ENCODE peak calls at places on chromosome 21, in eight cellular contexts. A is CD4-positive, CD25-positive, alpha-beta regulatory T cell; W is NT2/D1; F is SJCRH30; Z is uterus; S is left ventricle myocardium inferior; G is MM.1S; D is breast epithelium. M is an unnamed sample. For H3K4me1, the result is how much of the 10 kb centered on the place peaks cover.

GRCh38 chr21:34061983-34062382 is 11.4 kb upstream of the MRPS6 start:
- DNase-seq in A (peak), W (no peak), F (no peak), Z (no peak), S (no peak), G (no peak), D (no peak), M (no peak)

GRCh38 chr21:44962481-44962966 is 22.7 kb downstream of the SLX9 start:
- DNase-seq in A (no peak), W (no peak), F (no peak), Z (peak), S (no peak), G (no peak), D (no peak), M (peak)

GRCh38 chr21:27196651-27197050 is 229.8 kb upstream of the ADAMTS5 start:
- DNase-seq in A (no peak), W (no peak), F (no peak), Z (no peak), S (no peak), G (no peak), D (no peak), M (no peak)

GRCh38 chr21:42366292-42367010 is at the start of gene TFF1:
- DNase-seq in A (no peak), W (no peak), F (no peak), Z (no peak), S (no peak), G (no peak), D (no peak), M (no peak)

GRCh38 chr21:32624726-32625125 is 12.5 kb upstream of the CFAP298 start:
- DNase-seq in A (peak), W (no peak), F (peak), Z (no peak), S (no peak), G (peak), D (no peak), M (no peak)

GRCh38 chr21:43768868-43769167 is 7.3 kb downstream of the CSTB start:
- DNase-seq in A (no peak), W (no peak), F (no peak), Z (no peak), S (no peak), G (no peak), D (no peak), M (no peak)

GRCh38 chr21:32378956-32379355 is 13.9 kb downstream of the URB1 start:
- DNase-seq in A (no peak), W (no peak), F (peak), Z (peak), S (peak), G (no peak), D (no peak), M (peak)

GRCh38 chr21:45228171-45228641 is 59.5 kb downstream of the POFUT2 start:
- DNase-seq in A (peak), W (peak), F (peak), Z (peak), S (no peak), G (no peak), D (no peak), M (no peak)

GRCh38 chr21:26842300-26842699 is 2.9 kb downstream of the ADAMTS1 start:
- DNase-seq in A (no peak), W (no peak), F (peak), Z (no peak), S (no peak), G (no peak), D (no peak), M (no peak)

GRCh38 chr21:46594276-46594675 is 10.6 kb downstream of the S100B start:
- DNase-seq in A (no peak), W (no peak), F (no peak), Z (no peak), S (no peak), G (no peak), D (no peak), M (no peak)

GRCh38 chr21:23936224-23936623 is 1671.1 kb downstream of the MRPL39 start:
- DNase-seq in A (peak), W (peak), F (peak), Z (no peak), S (no peak), G (peak), D (no peak), M (no peak)

GRCh38 chr21:31862078-31862477 is 10.7 kb upstream of the HUNK start:
- DNase-seq in A (no peak), W (no peak), F (no peak), Z (no peak), S (no peak), G (no peak), D (no peak), M (no peak)

GRCh38 chr21:37128069-37128468 is 55.0 kb downstream of the TTC3 start:
- DNase-seq in A (no peak), W (no peak), F (no peak), Z (no peak), S (no peak), G (no peak), D (no peak), M (no peak)

GRCh38 chr21:32173106-32173755 is 105.6 kb downstream of the MIS18A start:
- DNase-seq in A (no peak), W (no peak), F (no peak), Z (no peak), S (no peak), G (no peak), D (no peak), M (no peak)

GRCh38 chr21:43935711-43936110 is 70.7 kb downstream of the AGPAT3 start:
- DNase-seq in A (no peak), W (no peak), F (no peak), Z (no peak), S (no peak), G (no peak), D (no peak), M (peak)

GRCh38 chr21:26801524-26801923 is 43.7 kb downstream of the ADAMTS1 start:
- DNase-seq in A (no peak), W (no peak), F (no peak), Z (peak), S (no peak), G (no peak), D (no peak), M (no peak)

GRCh38 chr21:33968082-33968997 is 52.7 kb upstream of the ATP5PO start:
- DNase-seq in A (peak), W (no peak), F (peak), Z (no peak), S (no peak), G (no peak), D (no peak), M (no peak)

GRCh38 chr21:37383066-37383465 is 16.5 kb downstream of the DYRK1A start:
- DNase-seq in A (no peak), W (no peak), F (no peak), Z (no peak), S (no peak), G (no peak), D (no peak), M (no peak)

GRCh38 chr21:43193651-43194302 is 25.0 kb downstream of the CRYAA start:
- DNase-seq in A (no peak), W (no peak), F (peak), Z (no peak), S (peak), G (no peak), D (peak), M (peak)

DNA sequence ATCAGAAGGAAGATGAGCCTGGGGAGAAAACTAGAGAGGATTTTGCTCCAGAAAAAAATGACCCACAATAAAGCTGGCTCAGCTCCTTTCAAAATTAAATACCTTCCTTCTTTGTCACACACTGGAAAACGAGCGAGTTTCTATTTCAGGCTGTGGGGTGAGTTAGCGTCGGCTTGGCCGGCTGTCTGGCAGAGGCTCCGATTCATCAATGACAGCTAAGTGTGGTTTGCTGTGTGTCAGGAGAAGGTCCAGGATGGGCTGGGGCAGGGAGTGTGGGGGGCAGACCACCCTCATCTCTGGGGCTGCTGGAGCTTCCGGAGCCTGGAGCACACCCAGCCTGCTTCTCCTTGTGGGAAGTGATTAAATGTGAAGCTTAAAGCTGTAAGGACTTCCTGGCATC is 120.2 kb downstream of the ETS2 start:
- DNase-seq in A (no peak), W (no peak), F (peak), Z (peak), S (peak), G (no peak), D (no peak), M (peak)
- H3K4me3 ChIP-seq in A (no peak), W (no peak), F (no peak), Z (no peak), S (peak), G (no peak), D (peak), M (peak)

GRCh38 chr21:40706806-40707205 is 140.2 kb downstream of the DSCAM start:
- DNase-seq in A (no peak), W (no peak), F (no peak), Z (no peak), S (no peak), G (no peak), D (no peak), M (no peak)

GRCh38 chr21:40704141-40704540 is 142.8 kb downstream of the DSCAM start:
- DNase-seq in A (no peak), W (no peak), F (no peak), Z (no peak), S (no peak), G (no peak), D (no peak), M (no peak)

GRCh38 chr21:40707271-40707670 is 139.7 kb downstream of the DSCAM start:
- DNase-seq in A (no peak), W (no peak), F (no peak), Z (no peak), S (no peak), G (no peak), D (no peak), M (no peak)

GRCh38 chr21:40706161-40706560 is 140.8 kb downstream of the DSCAM start:
- DNase-seq in A (no peak), W (no peak), F (no peak), Z (no peak), S (no peak), G (no peak), D (no peak), M (no peak)
- H3K4me1 ChIP-seq in A (under half), W (under half), F (under half), Z (under half), S (under half), G (under half), D (under half), M (under half)

GRCh38 chr21:28745131-28746055 is 247.3 kb downstream of the LTN1 start:
- DNase-seq in A (peak), W (peak), F (peak), Z (peak), S (peak), G (peak), D (peak), M (peak)
- H3K4me3 ChIP-seq in A (peak), W (no peak), F (peak), Z (peak), S (peak), G (peak), D (peak), M (peak)

DNA sequence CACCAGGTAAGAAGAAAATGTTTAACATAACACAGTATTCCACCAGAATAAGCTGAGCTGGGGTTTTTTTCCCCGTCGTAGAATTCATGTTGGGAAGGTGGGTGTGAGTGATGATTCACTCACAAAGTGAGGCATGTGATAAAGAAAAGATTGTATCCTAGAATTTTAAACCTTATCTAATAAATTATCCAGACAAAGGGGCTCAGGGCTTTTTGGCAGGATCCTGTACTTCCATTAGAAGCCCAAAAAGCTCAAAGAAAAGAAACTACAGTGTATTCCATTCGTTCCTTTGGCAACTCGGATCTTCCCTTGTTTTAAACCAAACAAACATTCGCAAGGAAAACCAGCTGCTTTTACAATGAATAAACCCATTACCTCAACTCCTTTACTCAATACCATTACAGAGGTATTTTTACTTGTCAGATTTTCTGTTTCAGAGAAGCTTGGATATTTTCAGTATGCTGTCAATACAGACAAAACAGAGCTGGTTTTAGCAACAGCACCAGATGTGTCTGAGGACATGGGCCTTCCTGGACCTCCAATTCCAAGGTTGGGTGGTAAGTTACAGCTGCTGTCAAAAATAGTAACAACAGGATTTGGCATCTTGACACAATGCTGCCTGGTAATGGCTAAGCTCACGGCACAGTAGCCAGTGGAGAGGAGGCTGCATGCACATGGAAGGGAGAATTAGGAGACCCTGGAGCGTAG is 159.9 kb upstream of the RUNX1 start:
- DNase-seq in A (no peak), W (no peak), F (no peak), Z (no peak), S (no peak), G (no peak), D (no peak), M (no peak)
- H3K4me1 ChIP-seq in A (under half), W (under half), F (under half), Z (under half), S (under half), G (under half), D (under half), M (half or more)